ENCODE peak calls at places on chromosomes 16 and 17, in five cellular contexts. Y is IMR-90, D is progenitor cell of endocrine pancreas, Q is HCT116, H is lung. I is an unnamed sample.

GRCh38 chr16:17397499-17397891 is 73.3 kb downstream of the XYLT1 start:
- DNase-seq in D (no peak), Q (no peak), Y (peak; percentile 83), H (no peak), I (no peak)

GRCh38 chr16:30805056-30805369 is 18.0 kb upstream of the ZNF629 start:
- DNase-seq in Y (no peak), H (no peak), Q (no peak), D (no peak), I (no peak)

GRCh38 chr17:58783380-58783779 is 27.7 kb downstream of the PPM1E start:
- DNase-seq in Q (no peak), H (no peak), D (no peak), Y (no peak), I (no peak)

GRCh38 chr17:75295220-75296158 is 6.3 kb upstream of the SLC25A19 start:
- DNase-seq in Y (no peak), Q (no peak), H (no peak), D (no peak), I (peak; percentile 65)

GRCh38 chr16:55055262-55055661 is 124.6 kb downstream of the IRX5 start:
- DNase-seq in Q (no peak), H (no peak), Y (no peak), D (no peak), I (no peak)

GRCh38 chr17:59863607-59864006 is 29.1 kb downstream of the TUBD1 start:
- DNase-seq in Y (no peak), H (no peak), Q (no peak), D (no peak), I (no peak)

GRCh38 chr17:28385037-28385797 is 13.7 kb downstream of the SARM1 start:
- DNase-seq in H (no peak), Q (no peak), D (no peak), Y (no peak), I (no peak)

GRCh38 chr17:36507266-36507665 is 20.8 kb downstream of the ZNHIT3 start:
- DNase-seq in Q (no peak), Y (no peak), H (no peak), D (no peak), I (peak; percentile 1)

GRCh38 chr17:4293572-4293971 is 29.8 kb upstream of the ANKFY1 start:
- DNase-seq in Q (no peak), D (no peak), Y (no peak), H (no peak), I (no peak)

GRCh38 chr16:79093554-79093967 is 507.0 kb downstream of the MAF start:
- DNase-seq in Y (no peak), H (peak; percentile 56), D (no peak), Q (no peak), I (peak; percentile 84)

GRCh38 chr16:57513371-57514102 is 22.8 kb downstream of the CCDC102A start:
- DNase-seq in Y (no peak), D (no peak), H (peak; percentile 68), Q (no peak), I (no peak)

GRCh38 chr16:49696414-49697101 is 159.4 kb downstream of the ZNF423 start:
- DNase-seq in H (no peak), Q (no peak), Y (no peak), D (peak; percentile 22), I (no peak)

GRCh38 chr17:50080096-50080480 is 15.1 kb upstream of the PDK2 start:
- DNase-seq in D (no peak), Y (no peak), H (no peak), Q (no peak), I (no peak)

GRCh38 chr17:68288375-68288774 is 2.6 kb downstream of the SLC16A6 start:
- DNase-seq in Y (no peak), H (no peak), Q (no peak), D (no peak), I (peak; percentile 80)

GRCh38 chr16:85453701-85454100 is 159.4 kb upstream of the GSE1 start:
- DNase-seq in Q (no peak), H (no peak), Y (no peak), D (no peak), I (no peak)

GRCh38 chr17:7843536-7844291 is 9.7 kb downstream of the KDM6B start:
- DNase-seq in D (no peak), H (peak; percentile 84), Q (no peak), Y (peak; percentile 90), I (peak; percentile 94)

GRCh38 chr17:21252289-21252874 is 828 bp downstream of the NATD1 start:
- DNase-seq in D (no peak), Y (no peak), H (no peak), Q (no peak), I (no peak)

GRCh38 chr16:22225060-22225459 is 19.0 kb downstream of the EEF2K start:
- DNase-seq in H (no peak), D (no peak), Q (no peak), Y (no peak), I (no peak)

GRCh38 chr17:35129154-35129972 is 7.9 kb downstream of the FNDC8 start:
- DNase-seq in D (no peak), Q (no peak), H (no peak), Y (peak; percentile 32), I (no peak)

GRCh38 chr16:65833171-65833871 is 533.2 kb upstream of the CDH5 start:
- DNase-seq in H (no peak), D (no peak), Y (peak; percentile 84), Q (no peak), I (no peak)

GRCh38 chr16:68247400-68247799 is 2.2 kb downstream of the PLA2G15 start:
- DNase-seq in Q (no peak), H (no peak), D (no peak), Y (no peak), I (peak; percentile 73)

GRCh38 chr16:26614102-26614864 is 452.4 kb upstream of the C16orf82 start:
- DNase-seq in D (no peak), H (no peak), Y (no peak), Q (no peak), I (no peak)

GRCh38 chr17:29549169-29549935 is 17.5 kb downstream of the ABHD15 start:
- DNase-seq in Y (peak; percentile 44), Q (no peak), H (no peak), D (no peak), I (no peak)

GRCh38 chr16:4214215-4214621 is 27.7 kb downstream of the SRL start:
- DNase-seq in Y (peak; percentile 96), H (no peak), D (no peak), Q (peak; percentile 19), I (no peak)

GRCh38 chr16:68073902-68074760 is 11.0 kb upstream of the NFATC3 start:
- DNase-seq in H (no peak), Q (no peak), D (no peak), Y (no peak), I (no peak)

GRCh38 chr17:78250891-78251772 is 19.7 kb downstream of the TMEM235 start:
- DNase-seq in H (peak; percentile 89), Q (peak; percentile 71), D (peak; percentile 87), Y (peak; percentile 76), I (peak; percentile 86)

GRCh38 chr16:47477680-47478079 is 16.5 kb downstream of the PHKB start:
- DNase-seq in H (no peak), Y (peak; percentile 74), Q (no peak), D (no peak), I (no peak)

DNA sequence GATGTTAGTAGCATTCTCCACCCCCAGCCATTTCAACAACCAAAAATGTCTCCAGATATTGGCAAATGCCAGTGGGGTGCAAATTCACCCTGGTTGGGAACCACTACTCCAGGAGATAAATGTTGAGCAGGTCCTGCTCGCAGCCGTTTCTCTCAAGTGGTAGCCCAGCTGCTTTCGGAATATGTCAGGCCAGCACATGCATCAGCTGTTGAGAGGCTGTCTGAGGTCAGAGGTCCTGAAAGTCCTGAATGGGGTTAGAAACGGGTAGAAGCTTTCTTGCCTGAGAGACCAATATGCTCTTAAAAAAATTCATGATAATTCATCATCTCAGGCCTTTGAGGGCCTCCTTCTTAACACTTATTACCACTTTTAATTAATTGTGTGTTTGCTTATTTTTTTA is 31.0 kb downstream of the TEKT5 start:
- DNase-seq in H (no peak), Y (no peak), Q (no peak), D (no peak), I (no peak)
- TF ChIP-seq CTCF in H (no peak), Y (no peak), Q (no peak), D (no peak), I (no peak)

DNA sequence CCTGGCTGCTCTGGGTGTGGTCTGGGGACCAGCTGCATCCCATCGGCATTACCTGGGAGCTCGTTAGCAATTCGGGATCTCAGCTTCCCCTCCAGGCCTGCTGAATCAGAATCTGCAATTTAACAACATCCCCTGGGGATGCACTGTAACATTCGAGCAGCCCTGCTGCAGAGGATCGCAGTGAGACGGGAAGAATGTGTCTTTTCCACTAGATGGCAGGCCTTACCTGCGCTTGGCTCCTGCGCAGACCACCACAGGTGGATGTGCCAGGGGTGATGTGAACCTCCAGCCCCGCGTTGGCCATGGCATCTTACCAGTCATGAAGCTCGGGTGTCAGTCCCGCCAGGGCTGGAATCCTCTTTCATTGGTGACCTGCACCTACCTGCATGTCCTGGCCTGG is 209.9 kb downstream of the PRKCB start:
- DNase-seq in Q (no peak), Y (no peak), D (peak; percentile 32), H (no peak), I (no peak)
- TF ChIP-seq CTCF in Q (peak; percentile 45), Y (no peak), D (peak; percentile 79), H (no peak), I (no peak)

GRCh38 chr17:62717589-62718342 is 90.3 kb downstream of the MRC2 start:
- DNase-seq in Y (no peak), D (no peak), H (no peak), Q (no peak), I (no peak)

GRCh38 chr17:62722625-62723024 is 85.5 kb downstream of the MARCHF10 start:
- DNase-seq in Y (peak; percentile 43), D (no peak), Q (no peak), H (no peak), I (no peak)

GRCh38 chr17:62718420-62718819 is 89.7 kb downstream of the MARCHF10 start:
- DNase-seq in H (no peak), Y (peak; percentile 61), Q (no peak), D (no peak), I (no peak)

GRCh38 chr17:62719586-62719985 is 88.5 kb downstream of the MARCHF10 start:
- DNase-seq in H (no peak), D (no peak), Y (no peak), Q (no peak), I (no peak)

DNA sequence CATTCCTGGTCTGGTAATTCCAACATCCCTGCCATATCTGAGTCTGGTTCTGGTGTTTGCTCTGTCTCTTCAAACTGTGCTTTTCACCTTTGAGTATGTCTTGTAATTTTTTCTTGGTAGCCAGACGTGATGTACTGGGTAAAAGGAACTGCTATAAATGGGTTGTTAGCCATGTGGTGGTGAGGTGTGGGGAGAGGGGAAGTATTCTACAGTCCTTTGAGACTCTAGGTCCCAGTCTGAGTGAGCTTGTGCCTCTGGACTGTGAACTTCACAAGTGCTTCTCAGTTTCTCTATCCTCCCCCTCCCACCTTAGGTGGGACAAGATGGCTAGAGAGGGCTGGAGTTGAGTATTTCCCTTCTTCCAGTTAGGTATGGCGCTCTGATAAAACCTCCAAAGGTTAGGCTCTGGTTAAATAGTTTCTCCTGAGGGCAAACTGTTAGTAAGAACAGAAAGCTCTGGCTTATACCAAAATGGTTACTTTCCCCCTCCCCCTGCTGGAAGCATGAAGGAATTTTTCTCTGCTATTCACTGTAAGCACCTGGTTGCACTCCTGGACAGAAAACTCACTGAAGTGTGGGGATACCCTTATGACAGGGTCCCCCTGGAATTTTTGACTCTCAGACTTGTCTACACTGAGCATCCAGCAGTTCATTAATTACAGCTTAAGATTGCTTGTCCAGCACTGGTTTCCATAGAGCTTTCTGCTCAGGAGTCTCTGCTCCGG is 87.8 kb downstream of the MARCHF10 start:
- DNase-seq in Y (no peak), Q (no peak), D (no peak), H (no peak), I (no peak)
- TF ChIP-seq CTCF in Y (no peak), Q (peak; percentile 75), D (peak; percentile 47), H (no peak), I (peak; percentile 24)

GRCh38 chr17:44354582-44355309 is 8.9 kb downstream of the FAM171A2 start:
- DNase-seq in H (no peak), Y (no peak), Q (no peak), D (peak; percentile 70), I (no peak)
- TF ChIP-seq CTCF in H (no peak), Y (no peak), Q (no peak), D (peak; percentile 76), I (peak; percentile 35)

I was measured in CD14-positive monocyte.